ENCODE peak calls at places on chromosomes 13 and 19, in six cellular contexts. M is tibial artery, N is stomach, J is suprapubic skin, R is K562, O is body of pancreas. S is an unnamed sample.

GRCh38 chr13:37621811-37622361 is 23.3 kb upstream of the POSTN start:
- DNase-seq in M (no peak), N (no peak), J (no peak), R (no peak), O (peak; percentile 19), S (peak; percentile 23)

GRCh38 chr13:22866221-22866620 is 314.6 kb upstream of the SGCG start:
- DNase-seq in M (no peak), N (no peak), J (no peak), R (no peak), O (no peak), S (no peak)

GRCh38 chr13:43237616-43238015 is 214.2 kb downstream of the DNAJC15 start:
- DNase-seq in M (no peak), N (no peak), J (no peak), R (no peak), O (no peak), S (no peak)

GRCh38 chr13:20525144-20525600 is 485 bp downstream of the CRYL1 start:
- DNase-seq in M (peak; percentile 67), N (peak; percentile 41), J (no peak), R (peak; percentile 17), O (peak; percentile 62), S (no peak)

GRCh38 chr13:19644947-19645439 is 11.5 kb downstream of the MPHOSPH8 start:
- DNase-seq in M (no peak), N (no peak), J (no peak), R (no peak), O (no peak), S (no peak)

GRCh38 chr19:3586707-3587346 is 1.5 kb downstream of the GIPC3 start:
- DNase-seq in M (peak; percentile 74), N (peak; percentile 75), J (no peak), R (no peak), O (peak; percentile 68), S (no peak)

GRCh38 chr13:80251403-80251802 is 89.5 kb downstream of the SPRY2 start:
- DNase-seq in M (no peak), N (no peak), J (no peak), R (no peak), O (no peak), S (no peak)

GRCh38 chr13:96544965-96545364 is 449.3 kb downstream of the OXGR1 start:
- DNase-seq in M (no peak), N (no peak), J (no peak), R (no peak), O (no peak), S (no peak)

GRCh38 chr19:49637865-49638350 is 2.0 kb downstream of the RRAS start:
- DNase-seq in M (peak; percentile 98), N (peak; percentile 85), J (peak; percentile 93), R (peak; percentile 75), O (peak; percentile 68), S (peak; percentile 34)

GRCh38 chr19:5949792-5950305 is 28.1 kb downstream of the RANBP3 start:
- DNase-seq in M (no peak), N (peak; percentile 76), J (no peak), R (no peak), O (peak; percentile 36), S (no peak)

GRCh38 chr13:113402471-113403254 is 38.7 kb upstream of the GRTP1 start:
- DNase-seq in M (peak; percentile 62), N (no peak), J (peak; percentile 70), R (no peak), O (no peak), S (no peak)

GRCh38 chr13:30111810-30112209 is 195.5 kb downstream of the KATNAL1 start:
- DNase-seq in M (no peak), N (no peak), J (no peak), R (no peak), O (no peak), S (no peak)

GRCh38 chr13:111951982-111952565 is 114.9 kb upstream of the SOX1 start:
- DNase-seq in M (no peak), N (peak; percentile 14), J (peak; percentile 54), R (no peak), O (no peak), S (no peak)

GRCh38 chr19:46116121-46116520 is 8.4 kb downstream of the IGFL3 start:
- DNase-seq in M (no peak), N (no peak), J (no peak), R (no peak), O (no peak), S (no peak)

GRCh38 chr19:50703915-50704548 is 15.6 kb downstream of the SHANK1 start:
- DNase-seq in M (no peak), N (no peak), J (no peak), R (peak; percentile 34), O (no peak), S (no peak)

GRCh38 chr19:322616-323015 is 22.0 kb downstream of the MIER2 start:
- DNase-seq in M (peak; percentile 4), N (no peak), J (no peak), R (no peak), O (no peak), S (no peak)

GRCh38 chr13:43546821-43547220 is 240.0 kb downstream of the ENOX1 start:
- DNase-seq in M (no peak), N (no peak), J (no peak), R (no peak), O (no peak), S (no peak)

GRCh38 chr19:30441011-30441410 is 68.8 kb downstream of the ZNF536 start:
- DNase-seq in M (no peak), N (no peak), J (no peak), R (no peak), O (no peak), S (no peak)

GRCh38 chr19:48754950-48755645 is at the start of gene FGF21:
- DNase-seq in M (no peak), N (no peak), J (no peak), R (no peak), O (peak; percentile 47), S (no peak)

GRCh38 chr19:16495982-16496612 is at the start of the genes C19orf44 and CALR3:
- DNase-seq in M (peak; percentile 99), N (peak; percentile 99), J (peak; percentile 99), R (peak; percentile 96), O (peak; percentile 99), S (peak; percentile 94)
- H3K27me3 ChIP-seq in M (no peaks in the 10 kb centered on the region), N (no peaks in the 10 kb centered on the region), J (no peaks in the 10 kb centered on the region), R (no peaks in the 10 kb centered on the region), O (no peaks in the 10 kb centered on the region), S (no peaks in the 10 kb centered on the region)

GRCh38 chr19:44893704-44894103 is 2.6 kb downstream of the TOMM40 start:
- DNase-seq in M (no peak), N (no peak), J (no peak), R (no peak), O (no peak), S (no peak)
- H3K36me3 ChIP-seq in M (peaks cover 64% of the 10 kb centered on the region), N (peaks cover 66% of the 10 kb centered on the region), J (peaks cover 55% of the 10 kb centered on the region), R (peaks cover 73% of the 10 kb centered on the region), O (peaks cover 14% of the 10 kb centered on the region), S (peaks cover 36% of the 10 kb centered on the region)

DNA sequence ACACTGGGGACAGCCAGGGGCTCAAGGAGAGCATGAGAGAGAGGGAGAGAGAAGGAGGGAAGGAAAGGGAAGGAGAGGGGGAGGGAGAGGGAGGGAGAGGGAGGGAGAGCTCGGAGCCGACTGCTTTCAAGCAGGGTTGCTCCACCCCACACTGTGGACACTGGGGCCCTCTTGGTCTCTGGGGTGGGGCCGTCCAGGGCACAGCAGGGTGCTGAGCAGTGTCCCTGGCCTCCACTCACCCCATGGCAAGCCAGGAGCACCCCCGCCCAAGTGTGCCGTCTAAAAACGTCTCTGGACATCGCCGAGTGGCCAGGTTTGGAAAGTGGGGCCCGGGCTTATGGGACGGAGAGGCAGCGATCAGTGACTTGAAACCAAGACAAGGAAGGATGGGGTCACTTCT is 20.9 kb downstream of the DPP9 start:
- DNase-seq in M (no peak), N (no peak), J (no peak), R (no peak), O (no peak), S (no peak)
- TF ChIP-seq CTCF in M (no peak), N (no peak), J (no peak), R (no peak), O (no peak), S (no peak)

DNA sequence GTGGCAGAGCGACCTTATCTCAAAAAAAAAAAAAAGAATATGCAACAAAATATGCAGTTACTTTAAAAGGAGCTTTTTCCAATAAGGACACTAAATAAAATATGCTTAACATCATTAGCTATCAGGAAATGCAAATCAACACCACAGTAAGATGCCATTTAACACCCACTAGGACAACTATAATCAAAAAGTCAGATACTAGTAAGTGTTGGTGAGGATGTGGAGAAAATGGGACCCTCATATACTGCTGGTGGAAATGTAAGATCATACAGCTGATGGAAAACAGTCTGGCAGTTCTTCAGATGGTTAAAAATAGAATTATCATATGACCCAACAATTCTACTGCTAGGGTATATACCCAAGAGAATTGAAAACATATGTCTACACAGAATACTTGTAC is 24.5 kb upstream of the AKT2 start:
- DNase-seq in M (no peak), N (no peak), J (no peak), R (no peak), O (no peak), S (no peak)
- H3K27me3 ChIP-seq in M (no peaks in the 10 kb centered on the region), N (no peaks in the 10 kb centered on the region), J (no peaks in the 10 kb centered on the region), R (no peaks in the 10 kb centered on the region), O (no peaks in the 10 kb centered on the region), S (no peaks in the 10 kb centered on the region)

GRCh38 chr19:41295506-41295905 is 14.5 kb upstream of the CCDC97 start:
- DNase-seq in M (no peak), N (no peak), J (no peak), R (no peak), O (no peak), S (no peak)
- H3K36me3 ChIP-seq in M (peaks cover 77% of the 10 kb centered on the region), N (peaks cover 86% of the 10 kb centered on the region), J (peaks cover 79% of the 10 kb centered on the region), R (peaks cover 99% of the 10 kb centered on the region), O (peaks cover 40% of the 10 kb centered on the region), S (peaks cover 48% of the 10 kb centered on the region)

GRCh38 chr19:35476149-35476548 is 14.1 kb downstream of the KRTDAP start:
- DNase-seq in M (no peak), N (no peak), J (no peak), R (peak; percentile 66), O (no peak), S (no peak)
- TF ChIP-seq CTCF in M (no peak), N (no peak), J (no peak), R (peak; percentile 56), O (no peak), S (no peak)

DNA sequence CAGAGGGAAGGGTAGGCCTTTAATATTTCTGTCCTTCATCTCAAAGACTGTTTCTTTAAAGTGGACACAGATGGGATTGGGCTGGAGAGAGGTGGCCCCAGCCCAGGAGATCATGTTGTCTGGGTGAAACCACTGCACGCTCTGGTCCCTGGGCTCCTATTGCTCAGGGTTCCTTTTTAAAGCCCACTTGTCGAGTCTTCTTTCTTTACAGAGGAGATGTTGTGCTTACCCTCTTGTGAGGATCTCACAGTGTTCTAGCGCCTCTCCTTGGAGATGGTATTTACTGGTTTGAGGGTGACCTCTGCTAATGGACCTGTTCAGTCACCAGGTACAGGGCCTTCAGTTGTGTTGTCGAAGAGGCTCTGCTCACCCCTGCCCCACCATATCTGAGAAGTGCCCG is 128.4 kb downstream of the TM9SF2 start:
- DNase-seq in M (no peak), N (no peak), J (no peak), R (no peak), O (no peak), S (no peak)
- H3K27me3 ChIP-seq in M (no peaks in the 10 kb centered on the region), N (no peaks in the 10 kb centered on the region), J (no peaks in the 10 kb centered on the region), R (no peaks in the 10 kb centered on the region), O (no peaks in the 10 kb centered on the region), S (no peaks in the 10 kb centered on the region)

S was measured in BJ.